ENCODE peak calls at places on chromosome 5, in five cellular contexts. One of them, this sample, is unnamed.

GRCh38 chr5:139669681-139670368 is 21.7 kb downstream of the CXXC5 start:
- DNase-seq in HCT116: no peak
- DNase-seq in right lobe of liver: no peak
- DNase-seq in A549: no peak
- DNase-seq in tibial nerve: no peak
- DNase-seq in this sample: no peak

GRCh38 chr5:81191726-81192125 is 41.4 kb upstream of the CKMT2 start:
- DNase-seq in HCT116: no peak
- DNase-seq in right lobe of liver: no peak
- DNase-seq in A549: no peak
- DNase-seq in tibial nerve: no peak
- DNase-seq in this sample: no peak

GRCh38 chr5:72692273-72692672 is 124.2 kb upstream of the TNPO1 start:
- DNase-seq in HCT116: no peak
- DNase-seq in right lobe of liver: no peak
- DNase-seq in A549: no peak
- DNase-seq in tibial nerve: no peak
- DNase-seq in this sample: no peak

GRCh38 chr5:180365829-180366228 is 12.7 kb upstream of the GFPT2 start:
- DNase-seq in HCT116: no peak
- DNase-seq in right lobe of liver: no peak
- DNase-seq in A549: no peak
- DNase-seq in tibial nerve: no peak
- DNase-seq in this sample: no peak

GRCh38 chr5:130168211-130168610 is 263.9 kb downstream of the CHSY3 start:
- DNase-seq in HCT116: no peak
- DNase-seq in right lobe of liver: no peak
- DNase-seq in A549: no peak
- DNase-seq in tibial nerve: no peak
- DNase-seq in this sample: no peak

GRCh38 chr5:34411470-34412346 is 244.4 kb upstream of the RAI14 start:
- DNase-seq in HCT116: no peak
- DNase-seq in right lobe of liver: no peak
- DNase-seq in A549: no peak
- DNase-seq in tibial nerve: peak
- DNase-seq in this sample: no peak

GRCh38 chr5:128629162-128629561 is 91.1 kb upstream of the FBN2 start:
- DNase-seq in HCT116: no peak
- DNase-seq in right lobe of liver: no peak
- DNase-seq in A549: no peak
- DNase-seq in tibial nerve: no peak
- DNase-seq in this sample: no peak

GRCh38 chr5:149001154-149001553 is 61.7 kb downstream of the SH3TC2 start:
- DNase-seq in HCT116: no peak
- DNase-seq in right lobe of liver: no peak
- DNase-seq in A549: no peak
- DNase-seq in tibial nerve: no peak
- DNase-seq in this sample: no peak

GRCh38 chr5:98679963-98680362 is 93.5 kb upstream of the RGMB start:
- DNase-seq in HCT116: no peak
- DNase-seq in right lobe of liver: no peak
- DNase-seq in A549: no peak
- DNase-seq in tibial nerve: no peak
- DNase-seq in this sample: no peak

GRCh38 chr5:77635073-77635472 is 3.4 kb downstream of the OTP start:
- DNase-seq in HCT116: no peak
- DNase-seq in right lobe of liver: no peak
- DNase-seq in A549: no peak
- DNase-seq in tibial nerve: no peak
- DNase-seq in this sample: no peak

GRCh38 chr5:36658016-36658415 is 51.6 kb downstream of the SLC1A3 start:
- DNase-seq in HCT116: no peak
- DNase-seq in right lobe of liver: no peak
- DNase-seq in A549: no peak
- DNase-seq in tibial nerve: no peak
- DNase-seq in this sample: no peak

GRCh38 chr5:127006711-127007110 is 23.6 kb downstream of the MARCHF3 start:
- DNase-seq in HCT116: no peak
- DNase-seq in right lobe of liver: no peak
- DNase-seq in A549: no peak
- DNase-seq in tibial nerve: no peak
- DNase-seq in this sample: no peak

GRCh38 chr5:143251175-143251574 is 152.3 kb downstream of the NR3C1 start:
- DNase-seq in HCT116: no peak
- DNase-seq in right lobe of liver: no peak
- DNase-seq in A549: no peak
- DNase-seq in tibial nerve: no peak
- DNase-seq in this sample: no peak
- TF ChIP-seq POLR2A in HCT116: no peak
- TF ChIP-seq POLR2A in right lobe of liver: no peak
- TF ChIP-seq POLR2A in A549: no peak
- TF ChIP-seq POLR2A in tibial nerve: no peak
- TF ChIP-seq POLR2A in this sample: no peak

DNA sequence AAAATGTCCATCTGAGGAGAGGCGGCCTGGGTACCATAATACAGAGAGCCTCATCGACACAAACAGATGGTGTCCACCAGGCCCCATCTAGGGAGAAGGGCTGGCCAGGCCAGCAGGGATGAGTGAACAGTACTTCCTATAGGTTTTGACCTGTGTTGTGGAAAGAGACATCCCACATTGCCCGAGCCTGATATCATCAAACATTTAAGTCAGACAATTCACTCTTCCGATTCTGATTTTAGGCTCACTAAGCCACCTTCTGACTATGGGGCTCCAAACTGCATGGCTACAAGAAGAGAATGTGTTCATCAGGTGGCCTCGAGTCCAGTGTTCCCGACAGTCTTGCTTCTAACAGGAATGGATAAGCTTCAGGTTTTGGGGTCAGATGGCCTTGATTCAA is 38.9 kb downstream of the SLC22A5 start:
- DNase-seq in HCT116: no peak
- DNase-seq in right lobe of liver: no peak
- DNase-seq in A549: no peak
- DNase-seq in tibial nerve: no peak
- DNase-seq in this sample: no peak
- H3K27ac ChIP-seq in HCT116: no peak
- H3K27ac ChIP-seq in right lobe of liver: no peak
- H3K27ac ChIP-seq in A549: no peak
- H3K27ac ChIP-seq in tibial nerve: no peak
- H3K27ac ChIP-seq in this sample: peak

GRCh38 chr5:143002459-143003327 is 232.5 kb downstream of the ARHGAP26 start:
- DNase-seq in HCT116: no peak
- DNase-seq in right lobe of liver: no peak
- DNase-seq in A549: peak
- DNase-seq in tibial nerve: no peak
- DNase-seq in this sample: no peak

GRCh38 chr5:143004361-143004802 is 234.2 kb downstream of the ARHGAP26 start:
- DNase-seq in HCT116: no peak
- DNase-seq in right lobe of liver: no peak
- DNase-seq in A549: no peak
- DNase-seq in tibial nerve: no peak
- DNase-seq in this sample: no peak

GRCh38 chr5:142998316-142998862 is 228.2 kb downstream of the ARHGAP26 start:
- DNase-seq in HCT116: no peak
- DNase-seq in right lobe of liver: no peak
- DNase-seq in A549: no peak
- DNase-seq in tibial nerve: no peak
- DNase-seq in this sample: no peak

GRCh38 chr5:143003328-143003636 is 233.1 kb downstream of the ARHGAP26 start:
- DNase-seq in HCT116: no peak
- DNase-seq in right lobe of liver: no peak
- DNase-seq in A549: no peak
- DNase-seq in tibial nerve: no peak
- DNase-seq in this sample: no peak

GRCh38 chr5:143001764-143002351 is 231.7 kb downstream of the ARHGAP26 start:
- DNase-seq in HCT116: no peak
- DNase-seq in right lobe of liver: no peak
- DNase-seq in A549: no peak
- DNase-seq in tibial nerve: no peak
- DNase-seq in this sample: no peak
- TF ChIP-seq POLR2A in HCT116: no peak
- TF ChIP-seq POLR2A in right lobe of liver: no peak
- TF ChIP-seq POLR2A in A549: no peak
- TF ChIP-seq POLR2A in tibial nerve: no peak
- TF ChIP-seq POLR2A in this sample: no peak

DNA sequence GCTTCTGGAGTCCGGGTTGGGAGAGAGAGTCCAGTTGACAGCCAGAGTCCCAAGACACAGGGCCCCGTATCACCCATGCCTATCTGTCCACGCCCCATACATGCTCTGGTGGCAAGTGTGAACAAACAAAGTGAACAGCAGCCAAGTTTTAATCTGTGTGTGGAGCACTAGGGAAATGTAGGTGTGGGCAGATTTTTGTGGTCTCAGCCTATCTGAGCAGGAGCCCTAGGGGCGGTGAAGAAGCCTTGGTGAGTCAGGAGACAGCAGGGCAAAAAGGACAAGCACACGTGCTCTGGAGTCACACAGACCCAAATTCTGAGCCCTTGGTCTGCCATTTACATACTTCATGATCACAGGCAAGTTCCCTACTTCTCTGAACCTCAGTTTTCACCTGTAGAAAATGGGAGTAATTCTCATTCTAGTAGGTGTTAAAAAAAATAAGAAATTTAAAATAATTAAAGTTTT is 23.2 kb downstream of the EGR1 start:
- DNase-seq in HCT116: no peak
- DNase-seq in right lobe of liver: no peak
- DNase-seq in A549: no peak
- DNase-seq in tibial nerve: no peak
- DNase-seq in this sample: no peak
- H3K27ac ChIP-seq in HCT116: no peak
- H3K27ac ChIP-seq in right lobe of liver: no peak
- H3K27ac ChIP-seq in A549: no peak
- H3K27ac ChIP-seq in tibial nerve: no peak
- H3K27ac ChIP-seq in this sample: no peak

GRCh38 chr5:150162142-150162513 is 4.5 kb upstream of the CDX1 start:
- DNase-seq in HCT116: no peak
- DNase-seq in right lobe of liver: no peak
- DNase-seq in A549: no peak
- DNase-seq in tibial nerve: no peak
- DNase-seq in this sample: no peak
- TF ChIP-seq POLR2A in HCT116: no peak
- TF ChIP-seq POLR2A in right lobe of liver: no peak
- TF ChIP-seq POLR2A in A549: no peak
- TF ChIP-seq POLR2A in tibial nerve: no peak
- TF ChIP-seq POLR2A in this sample: no peak

DNA sequence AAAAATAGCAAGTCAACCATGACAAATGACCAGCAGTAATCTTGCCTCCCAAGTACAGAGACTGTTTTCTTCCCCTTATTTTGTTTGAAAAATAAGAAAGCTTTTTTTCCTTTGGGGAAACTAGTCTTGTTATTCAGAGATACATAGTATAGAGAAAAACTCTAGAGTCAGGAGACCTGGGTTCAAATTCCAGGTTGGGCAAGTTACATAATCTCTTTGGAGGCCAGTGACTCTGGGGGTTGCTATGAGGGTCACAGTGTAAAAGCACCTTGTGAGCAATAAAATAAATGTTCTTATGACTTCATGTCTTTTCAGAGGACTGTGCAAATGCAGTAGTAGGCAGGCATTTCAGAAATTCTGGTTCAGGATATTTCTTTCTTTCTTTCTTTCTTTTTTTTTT is 71.5 kb downstream of the GDNF start:
- DNase-seq in HCT116: no peak
- DNase-seq in right lobe of liver: no peak
- DNase-seq in A549: no peak
- DNase-seq in tibial nerve: no peak
- DNase-seq in this sample: no peak
- H3K27ac ChIP-seq in HCT116: no peak
- H3K27ac ChIP-seq in right lobe of liver: no peak
- H3K27ac ChIP-seq in A549: no peak
- H3K27ac ChIP-seq in tibial nerve: no peak
- H3K27ac ChIP-seq in this sample: no peak

GRCh38 chr5:160467555-160468418 is 46.1 kb downstream of the PTTG1 start:
- DNase-seq in HCT116: no peak
- DNase-seq in right lobe of liver: peak
- DNase-seq in A549: peak
- DNase-seq in tibial nerve: peak
- DNase-seq in this sample: peak
- TF ChIP-seq POLR2A in HCT116: no peak
- TF ChIP-seq POLR2A in right lobe of liver: no peak
- TF ChIP-seq POLR2A in A549: no peak
- TF ChIP-seq POLR2A in tibial nerve: no peak
- TF ChIP-seq POLR2A in this sample: no peak

This sample was measured in prostate gland.